ENCODE peak calls at places on chromosome 12, in six cellular contexts. One of them, this sample, is unnamed.

GRCh38 chr12:24244801-24245200 is 295.3 kb upstream of the SOX5 start:
- DNase-seq in WERI-Rb-1: no peak
- DNase-seq in AG04450: no peak
- DNase-seq in neural progenitor cell: no peak
- DNase-seq in kidney epithelial cell: no peak
- DNase-seq in Panc1: no peak
- DNase-seq in this sample: no peak

GRCh38 chr12:58529897-58530296 is 390.4 kb downstream of the LRIG3 start:
- DNase-seq in WERI-Rb-1: no peak
- DNase-seq in AG04450: peak; percentile 88
- DNase-seq in neural progenitor cell: no peak
- DNase-seq in kidney epithelial cell: peak; percentile 74
- DNase-seq in Panc1: no peak
- DNase-seq in this sample: no peak

GRCh38 chr12:54725233-54725843 is 77.2 kb upstream of the DCD start:
- DNase-seq in WERI-Rb-1: peak; percentile 14
- DNase-seq in AG04450: no peak
- DNase-seq in neural progenitor cell: peak; percentile 60
- DNase-seq in kidney epithelial cell: no peak
- DNase-seq in Panc1: no peak
- DNase-seq in this sample: no peak

GRCh38 chr12:121801601-121802484 is 2.0 kb upstream of the SETD1B start:
- DNase-seq in WERI-Rb-1: no peak
- DNase-seq in AG04450: no peak
- DNase-seq in neural progenitor cell: peak; percentile 58
- DNase-seq in kidney epithelial cell: no peak
- DNase-seq in Panc1: no peak
- DNase-seq in this sample: no peak

GRCh38 chr12:116958402-116959197 is 47.9 kb downstream of the FBXW8 start:
- DNase-seq in WERI-Rb-1: no peak
- DNase-seq in AG04450: no peak
- DNase-seq in neural progenitor cell: no peak
- DNase-seq in kidney epithelial cell: no peak
- DNase-seq in Panc1: no peak
- DNase-seq in this sample: no peak

GRCh38 chr12:100716949-100717732 is 77.4 kb upstream of the ANO4 start:
- DNase-seq in WERI-Rb-1: peak; percentile 38
- DNase-seq in AG04450: no peak
- DNase-seq in neural progenitor cell: peak; percentile 81
- DNase-seq in kidney epithelial cell: no peak
- DNase-seq in Panc1: no peak
- DNase-seq in this sample: no peak

GRCh38 chr12:116582610-116583009 is 23.4 kb downstream of the MAP1LC3B2 start:
- DNase-seq in WERI-Rb-1: no peak
- DNase-seq in AG04450: no peak
- DNase-seq in neural progenitor cell: no peak
- DNase-seq in kidney epithelial cell: no peak
- DNase-seq in Panc1: no peak
- DNase-seq in this sample: peak; percentile 48

GRCh38 chr12:70049596-70050360 is 193.5 kb upstream of the CNOT2 start:
- DNase-seq in WERI-Rb-1: no peak
- DNase-seq in AG04450: no peak
- DNase-seq in neural progenitor cell: no peak
- DNase-seq in kidney epithelial cell: peak; percentile 16
- DNase-seq in Panc1: no peak
- DNase-seq in this sample: no peak

GRCh38 chr12:55929306-55929791 is 1.6 kb upstream of the DGKA start:
- DNase-seq in WERI-Rb-1: no peak
- DNase-seq in AG04450: no peak
- DNase-seq in neural progenitor cell: no peak
- DNase-seq in kidney epithelial cell: no peak
- DNase-seq in Panc1: no peak
- DNase-seq in this sample: no peak

GRCh38 chr12:19299765-19300164 is 139.5 kb upstream of the AEBP2 start:
- DNase-seq in WERI-Rb-1: no peak
- DNase-seq in AG04450: no peak
- DNase-seq in neural progenitor cell: no peak
- DNase-seq in kidney epithelial cell: peak; percentile 47
- DNase-seq in Panc1: no peak
- DNase-seq in this sample: peak; percentile 49

GRCh38 chr12:67469666-67470065 is 178.9 kb upstream of the DYRK2 start:
- DNase-seq in WERI-Rb-1: no peak
- DNase-seq in AG04450: no peak
- DNase-seq in neural progenitor cell: peak; percentile 49
- DNase-seq in kidney epithelial cell: no peak
- DNase-seq in Panc1: no peak
- DNase-seq in this sample: no peak

GRCh38 chr12:128871516-128871892 is 18.2 kb downstream of the GLT1D1 start:
- DNase-seq in WERI-Rb-1: no peak
- DNase-seq in AG04450: no peak
- DNase-seq in neural progenitor cell: no peak
- DNase-seq in kidney epithelial cell: no peak
- DNase-seq in Panc1: no peak
- DNase-seq in this sample: no peak

GRCh38 chr12:8034802-8035201 is 2.3 kb downstream of the FOXJ2 start:
- DNase-seq in WERI-Rb-1: no peak
- DNase-seq in AG04450: no peak
- DNase-seq in neural progenitor cell: no peak
- DNase-seq in kidney epithelial cell: no peak
- DNase-seq in Panc1: no peak
- DNase-seq in this sample: no peak

GRCh38 chr12:47867496-47867941 is 37.3 kb downstream of the VDR start:
- DNase-seq in WERI-Rb-1: no peak
- DNase-seq in AG04450: peak; percentile 70
- DNase-seq in neural progenitor cell: no peak
- DNase-seq in kidney epithelial cell: peak; percentile 14
- DNase-seq in Panc1: no peak
- DNase-seq in this sample: no peak

GRCh38 chr12:113155641-113156040 is 6.1 kb downstream of the CFAP73 start:
- DNase-seq in WERI-Rb-1: no peak
- DNase-seq in AG04450: no peak
- DNase-seq in neural progenitor cell: no peak
- DNase-seq in kidney epithelial cell: no peak
- DNase-seq in Panc1: no peak
- DNase-seq in this sample: no peak

GRCh38 chr12:47507221-47507620 is 198.6 kb downstream of the RPAP3 start:
- DNase-seq in WERI-Rb-1: no peak
- DNase-seq in AG04450: no peak
- DNase-seq in neural progenitor cell: no peak
- DNase-seq in kidney epithelial cell: no peak
- DNase-seq in Panc1: no peak
- DNase-seq in this sample: no peak

GRCh38 chr12:19506497-19506896 is 67.2 kb downstream of the AEBP2 start:
- DNase-seq in WERI-Rb-1: no peak
- DNase-seq in AG04450: no peak
- DNase-seq in neural progenitor cell: no peak
- DNase-seq in kidney epithelial cell: no peak
- DNase-seq in Panc1: no peak
- DNase-seq in this sample: no peak

GRCh38 chr12:116026768-116027550 is 250.5 kb downstream of the MED13L start:
- DNase-seq in WERI-Rb-1: no peak
- DNase-seq in AG04450: no peak
- DNase-seq in neural progenitor cell: no peak
- DNase-seq in kidney epithelial cell: no peak
- DNase-seq in Panc1: no peak
- DNase-seq in this sample: no peak

GRCh38 chr12:2083561-2083960 is 30.8 kb downstream of the CACNA1C start:
- DNase-seq in WERI-Rb-1: no peak
- DNase-seq in AG04450: no peak
- DNase-seq in neural progenitor cell: no peak
- DNase-seq in kidney epithelial cell: no peak
- DNase-seq in Panc1: no peak
- DNase-seq in this sample: no peak

DNA sequence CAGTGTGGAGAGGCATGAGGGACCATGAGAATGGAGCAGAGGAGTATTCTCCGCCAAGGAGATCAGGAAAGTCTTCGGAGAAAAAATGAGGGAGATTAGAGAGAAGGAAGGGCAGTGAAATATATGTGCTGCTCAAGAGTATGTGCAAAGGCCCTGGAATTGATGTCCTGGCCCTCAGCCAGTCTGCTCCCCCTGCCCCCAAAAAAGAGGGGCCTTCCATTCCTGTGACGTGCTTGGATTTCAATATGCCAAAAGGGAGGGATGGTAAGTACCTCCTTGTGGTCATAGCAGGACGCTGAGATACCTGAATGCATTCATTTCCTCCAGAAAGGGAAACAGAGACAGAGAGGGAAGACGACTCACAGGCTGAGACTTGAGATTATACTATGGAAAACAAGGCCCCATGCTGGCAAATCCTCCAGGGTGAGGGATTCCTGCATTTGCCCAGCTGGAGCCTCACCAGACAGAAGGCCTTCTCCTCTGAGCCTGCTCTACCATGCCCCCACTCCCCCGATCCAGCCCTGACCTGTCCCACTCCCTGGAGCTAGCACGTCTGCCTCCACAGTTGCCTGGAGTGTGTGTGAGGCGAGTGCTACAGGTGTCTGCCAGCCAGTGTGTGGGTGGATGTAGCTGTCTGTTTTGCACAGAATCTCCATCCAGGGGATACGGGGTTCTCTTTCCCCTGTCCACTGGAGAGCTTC is 3.9 kb upstream of the RARG start:
- DNase-seq in WERI-Rb-1: peak; percentile 87
- DNase-seq in AG04450: no peak
- DNase-seq in neural progenitor cell: no peak
- DNase-seq in kidney epithelial cell: no peak
- DNase-seq in Panc1: no peak
- DNase-seq in this sample: no peak
- H3K27me3 ChIP-seq in WERI-Rb-1: no peaks in the 10 kb centered on the region
- H3K27me3 ChIP-seq in AG04450: peaks cover 12% of the 10 kb centered on the region
- H3K27me3 ChIP-seq in neural progenitor cell: no peaks in the 10 kb centered on the region
- H3K27me3 ChIP-seq in kidney epithelial cell: peaks cover 4% of the 10 kb centered on the region
- H3K27me3 ChIP-seq in Panc1: no peaks in the 10 kb centered on the region
- H3K27me3 ChIP-seq in this sample: no peaks in the 10 kb centered on the region

GRCh38 chr12:49347307-49348237 is 884 bp downstream of the DNAJC22 start:
- DNase-seq in WERI-Rb-1: peak; percentile 84
- DNase-seq in AG04450: peak; percentile 77
- DNase-seq in neural progenitor cell: peak; percentile 90
- DNase-seq in kidney epithelial cell: no peak
- DNase-seq in Panc1: no peak
- DNase-seq in this sample: peak; percentile 70
- H3K27me3 ChIP-seq in WERI-Rb-1: peaks cover 48% of the 10 kb centered on the region
- H3K27me3 ChIP-seq in AG04450: peaks cover 45% of the 10 kb centered on the region
- H3K27me3 ChIP-seq in neural progenitor cell: peaks cover 77% of the 10 kb centered on the region
- H3K27me3 ChIP-seq in kidney epithelial cell: peaks cover 37% of the 10 kb centered on the region
- H3K27me3 ChIP-seq in Panc1: no peaks in the 10 kb centered on the region
- H3K27me3 ChIP-seq in this sample: peaks cover 3% of the 10 kb centered on the region

GRCh38 chr12:51441583-51441982 is 17.0 kb downstream of the SLC4A8 start:
- DNase-seq in WERI-Rb-1: no peak
- DNase-seq in AG04450: peak; percentile 45
- DNase-seq in neural progenitor cell: no peak
- DNase-seq in kidney epithelial cell: no peak
- DNase-seq in Panc1: no peak
- DNase-seq in this sample: no peak

GRCh38 chr12:51439330-51439729 is 14.7 kb downstream of the SLC4A8 start:
- DNase-seq in WERI-Rb-1: no peak
- DNase-seq in AG04450: no peak
- DNase-seq in neural progenitor cell: no peak
- DNase-seq in kidney epithelial cell: no peak
- DNase-seq in Panc1: no peak
- DNase-seq in this sample: no peak

GRCh38 chr12:51448618-51449256 is 24.1 kb downstream of the SLC4A8 start:
- DNase-seq in WERI-Rb-1: no peak
- DNase-seq in AG04450: no peak
- DNase-seq in neural progenitor cell: no peak
- DNase-seq in kidney epithelial cell: no peak
- DNase-seq in Panc1: no peak
- DNase-seq in this sample: no peak

GRCh38 chr12:51442324-51442723 is 17.7 kb downstream of the SLC4A8 start:
- DNase-seq in WERI-Rb-1: no peak
- DNase-seq in AG04450: peak; percentile 1
- DNase-seq in neural progenitor cell: no peak
- DNase-seq in kidney epithelial cell: no peak
- DNase-seq in Panc1: no peak
- DNase-seq in this sample: no peak

DNA sequence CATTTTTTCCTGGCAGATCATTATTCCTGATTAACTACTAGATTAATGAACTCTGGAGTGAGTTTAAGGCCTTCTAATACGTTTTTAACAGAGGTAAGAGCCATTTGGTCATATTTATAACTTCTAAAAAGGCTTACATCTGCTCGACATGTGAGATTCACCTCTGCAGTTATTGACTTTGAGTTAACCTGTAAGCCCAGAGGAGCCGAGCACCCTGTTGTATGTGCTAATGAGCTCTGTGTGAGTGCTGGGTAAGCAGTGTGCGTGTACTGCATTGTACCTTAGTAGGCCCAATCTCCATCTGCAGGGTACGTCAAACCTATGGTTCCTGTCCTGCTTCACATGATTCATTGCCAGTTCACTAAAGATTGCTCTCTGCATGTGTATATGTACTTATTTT is 18.9 kb downstream of the SLC4A8 start:
- DNase-seq in WERI-Rb-1: no peak
- DNase-seq in AG04450: no peak
- DNase-seq in neural progenitor cell: no peak
- DNase-seq in kidney epithelial cell: no peak
- DNase-seq in Panc1: no peak
- DNase-seq in this sample: no peak
- H3K27me3 ChIP-seq in WERI-Rb-1: no peaks in the 10 kb centered on the region
- H3K27me3 ChIP-seq in AG04450: no peaks in the 10 kb centered on the region
- H3K27me3 ChIP-seq in neural progenitor cell: no peaks in the 10 kb centered on the region
- H3K27me3 ChIP-seq in kidney epithelial cell: no peaks in the 10 kb centered on the region
- H3K27me3 ChIP-seq in Panc1: no peaks in the 10 kb centered on the region
- H3K27me3 ChIP-seq in this sample: no peaks in the 10 kb centered on the region

DNA sequence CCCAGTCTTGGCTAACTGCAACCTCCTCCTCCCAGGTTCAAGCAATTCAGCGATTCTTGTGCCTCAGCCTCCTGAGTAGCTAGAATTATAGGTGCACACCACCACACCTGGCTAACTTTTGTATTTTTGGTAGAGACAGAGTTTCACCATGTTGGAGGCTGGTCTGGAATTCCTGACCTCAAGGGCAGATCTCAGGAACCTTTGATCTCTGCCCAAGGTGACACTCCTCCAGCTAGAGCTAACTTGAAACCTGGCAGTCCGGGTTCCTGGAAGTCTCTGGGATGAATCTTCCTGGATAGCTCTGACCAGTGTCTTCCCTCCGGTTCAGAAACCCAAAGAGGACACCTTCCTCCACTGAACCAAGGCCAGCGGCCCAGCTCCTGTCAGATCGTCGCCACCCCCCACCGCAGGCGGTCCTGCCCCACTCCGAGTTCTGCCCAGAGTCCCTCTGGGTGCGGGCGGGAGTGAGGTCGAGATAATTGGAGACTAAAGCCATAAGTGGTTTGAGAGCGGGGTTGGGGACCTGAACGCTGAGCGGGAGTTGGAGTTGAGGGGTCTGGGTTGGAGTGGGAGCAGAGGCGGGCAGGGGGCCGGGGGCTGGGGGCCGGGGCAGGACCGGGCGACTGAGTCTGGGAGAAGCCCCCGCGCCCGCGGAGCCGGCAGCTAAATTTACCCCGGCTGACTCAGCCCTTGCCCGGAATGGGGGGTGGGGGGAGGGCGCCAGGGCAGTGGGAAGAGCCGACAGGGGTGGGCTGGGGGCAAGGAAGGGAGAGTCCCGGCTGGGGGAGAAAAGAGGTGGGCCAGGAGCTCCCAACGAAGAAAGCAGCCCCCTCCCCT is 4.7 kb downstream of the DDN start:
- DNase-seq in WERI-Rb-1: no peak
- DNase-seq in AG04450: no peak
- DNase-seq in neural progenitor cell: no peak
- DNase-seq in kidney epithelial cell: no peak
- DNase-seq in Panc1: no peak
- DNase-seq in this sample: no peak
- H3K27me3 ChIP-seq in WERI-Rb-1: peaks cover 8% of the 10 kb centered on the region
- H3K27me3 ChIP-seq in AG04450: peaks cover 36% of the 10 kb centered on the region
- H3K27me3 ChIP-seq in neural progenitor cell: peaks cover 99% of the 10 kb centered on the region
- H3K27me3 ChIP-seq in kidney epithelial cell: peaks cover 72% of the 10 kb centered on the region
- H3K27me3 ChIP-seq in Panc1: no peaks in the 10 kb centered on the region
- H3K27me3 ChIP-seq in this sample: no peaks in the 10 kb centered on the region